ENCODE peak calls at places on chromosomes 5 and 9, in five cellular contexts. O, F, Z, A and Q are unnamed samples.

GRCh38 chr9:10045598-10045997 is 567.2 kb downstream of the PTPRD start:
- DNase-seq in O (no peak), F (no peak), Z (peak), A (no peak), Q (peak)

GRCh38 chr5:148841519-148841918 is 15.1 kb downstream of the ADRB2 start:
- DNase-seq in O (no peak), F (no peak), Z (no peak), A (no peak), Q (no peak)

GRCh38 chr9:119009253-119009652 is 360.0 kb downstream of the BRINP1 start:
- DNase-seq in O (peak), F (no peak), Z (peak), A (no peak), Q (no peak)

GRCh38 chr5:103690676-103691075 is 128.1 kb upstream of the NUDT12 start:
- DNase-seq in O (no peak), F (no peak), Z (no peak), A (no peak), Q (no peak)

GRCh38 chr5:141677415-141677814 is 4.6 kb downstream of the ARAP3 start:
- DNase-seq in O (no peak), F (no peak), Z (no peak), A (no peak), Q (no peak)

GRCh38 chr5:33891731-33892418 is at the start of gene ADAMTS12:
- DNase-seq in O (no peak), F (peak), Z (no peak), A (no peak), Q (peak)

GRCh38 chr9:137438591-137439157 is 2.5 kb downstream of the ENTPD8 start:
- DNase-seq in O (no peak), F (no peak), Z (no peak), A (no peak), Q (no peak)

GRCh38 chr9:99169982-99170761 is 51.6 kb downstream of the ALG2 start:
- DNase-seq in O (no peak), F (peak), Z (no peak), A (no peak), Q (peak)

GRCh38 chr9:72334658-72335337 is 30.2 kb downstream of the ZFAND5 start:
- DNase-seq in O (no peak), F (no peak), Z (no peak), A (no peak), Q (no peak)

GRCh38 chr5:606061-606460 is 6.1 kb upstream of the CEP72 start:
- DNase-seq in O (no peak), F (no peak), Z (no peak), A (peak), Q (no peak)

GRCh38 chr5:62584395-62584794 is 5.8 kb downstream of the LRRC70 start:
- DNase-seq in O (no peak), F (no peak), Z (no peak), A (no peak), Q (no peak)

GRCh38 chr5:143581148-143581547 is 177.7 kb upstream of the NR3C1 start:
- DNase-seq in O (no peak), F (no peak), Z (no peak), A (no peak), Q (no peak)

GRCh38 chr5:107118184-107118902 is 552.4 kb downstream of the EFNA5 start:
- DNase-seq in O (no peak), F (no peak), Z (no peak), A (no peak), Q (peak)

GRCh38 chr5:80408475-80408875 is 611 bp downstream of the ZFYVE16 start:
- DNase-seq in O (peak), F (no peak), Z (no peak), A (peak), Q (no peak)